ENCODE peak calls at places on chromosome 21, in six cellular contexts. O, L, K, X, Q and B are unnamed samples. For H3K36me3, the result is how much of the 10 kb centered on the place peaks cover.

GRCh38 chr21:34693192-34693810 is 24.5 kb downstream of the CLIC6 start:
- DNase-seq in K (peak), O (no peak), L (peak), X (peak), Q (no peak), B (peak)

GRCh38 chr21:16117851-16118592 is 388.2 kb downstream of the USP25 start:
- DNase-seq in X (no peak), L (peak), Q (no peak), K (no peak), O (no peak), B (no peak)

GRCh38 chr21:45887121-45887611 is 94.4 kb upstream of the COL6A1 start:
- DNase-seq in X (no peak), K (no peak), L (no peak), O (no peak), Q (peak), B (no peak)

GRCh38 chr21:43892984-43893535 is 28.0 kb downstream of the AGPAT3 start:
- DNase-seq in K (no peak), X (no peak), O (no peak), L (no peak), Q (no peak), B (no peak)

GRCh38 chr21:23578027-23578426 is 2029.3 kb downstream of the MRPL39 start:
- DNase-seq in O (no peak), K (no peak), X (no peak), Q (no peak), L (no peak), B (no peak)

GRCh38 chr21:45067462-45068285 is 6.7 kb upstream of the ADARB1 start:
- DNase-seq in X (no peak), O (no peak), Q (no peak), K (no peak), L (no peak), B (no peak)

GRCh38 chr21:19999369-20000272 is 998.6 kb upstream of the NCAM2 start:
- DNase-seq in K (no peak), X (no peak), L (no peak), O (no peak), Q (no peak), B (no peak)

GRCh38 chr21:15124731-15125130 is 59.9 kb upstream of the NRIP1 start:
- DNase-seq in X (no peak), L (no peak), Q (no peak), O (no peak), K (no peak), B (no peak)

GRCh38 chr21:16590186-16590585 is 860.4 kb downstream of the USP25 start:
- DNase-seq in K (no peak), X (no peak), Q (no peak), O (no peak), L (no peak), B (no peak)

GRCh38 chr21:15616864-15617574 is 112.8 kb upstream of the USP25 start:
- DNase-seq in O (no peak), Q (no peak), L (no peak), K (no peak), X (no peak), B (no peak)

GRCh38 chr21:23858878-23859277 is 1748.4 kb downstream of the MRPL39 start:
- DNase-seq in Q (no peak), L (no peak), X (no peak), K (no peak), O (no peak), B (no peak)

GRCh38 chr21:45534591-45535331 is 7.5 kb downstream of the SLC19A1 start:
- DNase-seq in K (peak), O (peak), L (peak), X (peak), Q (peak), B (no peak)

GRCh38 chr21:17461014-17461413 is 51.8 kb upstream of the CXADR start:
- DNase-seq in X (no peak), Q (no peak), K (no peak), O (no peak), L (no peak), B (peak)

GRCh38 chr21:31781737-31782136 is 49.8 kb upstream of the SCAF4 start:
- DNase-seq in Q (peak), O (no peak), L (no peak), X (no peak), K (no peak), B (peak)

GRCh38 chr21:36654341-36654740 is 44.6 kb upstream of the SIM2 start:
- DNase-seq in O (no peak), Q (no peak), L (no peak), K (no peak), X (peak), B (no peak)

GRCh38 chr21:45332981-45333582 is 45.4 kb upstream of the POFUT2 start:
- DNase-seq in Q (peak), O (no peak), X (no peak), L (no peak), K (no peak), B (no peak)

GRCh38 chr21:28632718-28633408 is 359.8 kb downstream of the LTN1 start:
- DNase-seq in L (peak), Q (no peak), K (no peak), X (no peak), O (no peak), B (peak)

GRCh38 chr21:45283611-45284455 is 3.9 kb downstream of the POFUT2 start:
- DNase-seq in X (peak), K (peak), O (peak), Q (peak), L (no peak), B (no peak)

GRCh38 chr21:14737922-14738321 is 191.8 kb upstream of the SAMSN1 start:
- DNase-seq in Q (no peak), K (no peak), L (peak), O (no peak), X (peak), B (peak)

GRCh38 chr21:30194701-30195299 is 21.1 kb downstream of the CLDN8 start:
- DNase-seq in X (no peak), Q (no peak), K (no peak), L (no peak), O (no peak), B (no peak)

GRCh38 chr21:44991538-44992483 is 52.0 kb downstream of the SLX9 start:
- DNase-seq in O (no peak), L (no peak), Q (peak), X (no peak), K (no peak), B (no peak)

GRCh38 chr21:29786509-29786908 is 153.3 kb downstream of the GRIK1 start:
- DNase-seq in X (no peak), Q (no peak), O (no peak), K (no peak), L (no peak), B (no peak)

GRCh38 chr21:45289655-45290515 is 2.2 kb upstream of the POFUT2 start:
- DNase-seq in X (peak), L (no peak), O (peak), K (no peak), Q (no peak), B (no peak)

GRCh38 chr21:46124083-46124925 is 26.4 kb downstream of the COL6A2 start:
- DNase-seq in Q (peak), K (peak), L (no peak), X (peak), O (peak), B (no peak)

GRCh38 chr21:28927122-28927521 is 65.6 kb downstream of the LTN1 start:
- DNase-seq in Q (no peak), O (no peak), L (no peak), X (no peak), K (no peak), B (no peak)

GRCh38 chr21:28923439-28923975 is 69.2 kb downstream of the LTN1 start:
- DNase-seq in X (no peak), L (no peak), O (no peak), K (no peak), Q (no peak), B (no peak)

GRCh38 chr21:35924714-35925301 is 135.5 kb downstream of the SETD4 start:
- DNase-seq in L (peak), X (no peak), O (no peak), K (no peak), Q (peak), B (no peak)

GRCh38 chr21:27168084-27168483 is 201.2 kb upstream of the ADAMTS5 start:
- DNase-seq in Q (no peak), K (no peak), O (no peak), X (no peak), L (no peak), B (no peak)

GRCh38 chr21:43697758-43698643 is 20.9 kb upstream of the PDXK start:
- DNase-seq in L (no peak), Q (no peak), K (no peak), O (no peak), X (no peak), B (no peak)

GRCh38 chr21:17693801-17694200 is 81.1 kb upstream of the BTG3 start:
- DNase-seq in Q (no peak), L (no peak), O (no peak), K (no peak), X (no peak), B (no peak)

GRCh38 chr21:31566611-31567010 is 92.9 kb upstream of the SOD1 start:
- DNase-seq in Q (no peak), X (no peak), K (no peak), L (no peak), O (no peak), B (no peak)

GRCh38 chr21:42655797-42656770 is 2.7 kb downstream of the PDE9A start:
- DNase-seq in K (no peak), L (no peak), X (no peak), O (no peak), Q (peak), B (peak)
- H3K4me3 ChIP-seq in K (no peak), L (no peak), X (no peak), O (peak), Q (peak), B (peak)

GRCh38 chr21:25813917-25814316 is 79.1 kb downstream of the GABPA start:
- DNase-seq in X (no peak), Q (no peak), L (no peak), K (no peak), O (no peak), B (no peak)
- H3K36me3 ChIP-seq in X (under half), Q (under half), L (under half), K (under half), O (under half), B (under half)

GRCh38 chr21:39127506-39127905 is 55.7 kb downstream of the PSMG1 start:
- DNase-seq in O (no peak), L (no peak), Q (no peak), K (no peak), X (no peak), B (no peak)

GRCh38 chr21:39124852-39125251 is 58.4 kb downstream of the PSMG1 start:
- DNase-seq in L (no peak), O (no peak), X (no peak), Q (no peak), K (no peak), B (no peak)

GRCh38 chr21:39126486-39126806 is 56.8 kb downstream of the PSMG1 start:
- DNase-seq in K (no peak), L (no peak), X (no peak), O (no peak), Q (no peak), B (no peak)

GRCh38 chr21:39123375-39123774 is 59.9 kb downstream of the PSMG1 start:
- DNase-seq in X (no peak), L (no peak), O (no peak), Q (no peak), K (no peak), B (no peak)

GRCh38 chr21:39125752-39126485 is 57.3 kb downstream of the PSMG1 start:
- DNase-seq in Q (peak), X (peak), K (peak), L (peak), O (no peak), B (peak)
- TF ChIP-seq POLR2A in Q (no peak), X (no peak), K (no peak), L (no peak), O (no peak), B (no peak)

DNA sequence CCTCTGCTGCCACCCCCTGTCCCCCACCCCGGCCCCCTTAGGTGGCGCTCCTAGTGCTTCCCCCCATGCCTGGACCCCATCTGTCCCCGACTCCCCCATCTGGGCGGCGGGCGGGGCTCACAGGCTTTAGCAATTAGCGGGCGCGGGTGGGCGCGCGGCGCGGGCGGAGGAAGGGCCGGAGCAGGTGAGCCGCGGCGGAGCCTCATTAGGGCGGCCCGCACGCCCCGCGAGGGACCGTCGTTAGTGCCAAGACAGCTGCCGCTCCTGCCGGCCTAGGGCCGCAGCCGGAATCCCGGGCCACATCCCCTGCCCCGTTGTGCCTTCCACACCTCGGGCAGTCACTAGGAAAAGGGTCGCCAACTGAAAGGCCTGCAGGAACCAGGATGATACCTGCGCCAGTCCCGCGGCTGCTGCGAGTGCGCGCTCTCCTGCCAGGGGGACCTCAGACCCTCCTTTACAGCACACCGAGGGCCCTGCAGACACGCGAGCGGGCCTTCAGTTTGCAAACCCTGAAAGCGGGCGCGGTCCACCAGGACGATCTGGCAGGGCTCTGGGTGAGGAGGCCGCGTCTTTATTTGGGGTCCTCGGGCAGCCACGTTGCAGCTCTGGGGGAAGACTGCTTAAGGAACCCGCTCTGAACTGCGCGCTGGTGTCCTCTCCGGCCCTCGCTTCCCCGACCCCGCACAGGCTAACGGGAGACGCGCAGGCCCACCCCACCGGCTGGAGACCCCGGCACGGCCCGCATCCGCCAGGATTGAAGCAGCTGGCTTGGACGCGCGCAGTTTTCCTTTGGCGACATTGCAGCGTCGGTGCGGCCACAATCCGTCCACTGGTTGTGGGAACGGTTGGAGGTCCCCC is 7.6 kb downstream of the OLIG2 start:
- DNase-seq in K (peak), O (no peak), Q (peak), L (no peak), X (no peak), B (no peak)
- H3K4me3 ChIP-seq in K (no peak), O (no peak), Q (no peak), L (no peak), X (no peak), B (no peak)